ENCODE peak calls at places on chromosomes 2 and 18, in nine cellular contexts. N is HCT116, O is A549, Y is GM12878, Q is fibroblast of lung, X is PC-3, C is IMR-90, M is K562, F is GM23248. G is an unnamed sample.

GRCh38 chr2:233800231-233800630 is 22.1 kb downstream of the MROH2A start:
- DNase-seq in N (no peak), O (no peak), Y (no peak), Q (no peak), X (no peak), C (no peak), M (no peak), F (no peak), G (no peak)

GRCh38 chr2:20634430-20635095 is 16.3 kb downstream of the HS1BP3 start:
- DNase-seq in N (no peak), O (no peak), Y (no peak), Q (peak), X (peak), C (peak), M (peak), F (peak), G (peak)

GRCh38 chr2:159559034-159559433 is 57.3 kb downstream of the BAZ2B start:
- DNase-seq in N (no peak), O (no peak), Y (no peak), Q (no peak), X (no peak), C (no peak), M (peak), F (no peak), G (no peak)

GRCh38 chr2:162118166-162119031 is 33.6 kb downstream of the GCG start:
- DNase-seq in N (no peak), O (no peak), Y (no peak), Q (peak), X (peak), C (peak), M (no peak), F (peak), G (peak)

GRCh38 chr2:152637251-152637650 is 80.0 kb downstream of the PRPF40A start:
- DNase-seq in N (no peak), O (no peak), Y (no peak), Q (no peak), X (no peak), C (no peak), M (no peak), F (no peak), G (no peak)

GRCh38 chr2:166900700-166901099 is 12.4 kb downstream of the XIRP2 start:
- DNase-seq in N (no peak), O (no peak), Y (no peak), Q (peak), X (peak), C (peak), M (no peak), F (peak), G (peak)

GRCh38 chr2:14255135-14255820 is 377.2 kb upstream of the LRATD1 start:
- DNase-seq in N (no peak), O (no peak), Y (no peak), Q (no peak), X (no peak), C (no peak), M (no peak), F (no peak), G (no peak)

GRCh38 chr2:225002656-225003045 is 39.6 kb downstream of the DOCK10 start:
- DNase-seq in N (no peak), O (no peak), Y (peak), Q (no peak), X (peak), C (no peak), M (no peak), F (no peak), G (no peak)

GRCh38 chr2:53235836-53236582 is 531.6 kb upstream of the CHAC2 start:
- DNase-seq in N (no peak), O (no peak), Y (no peak), Q (no peak), X (peak), C (no peak), M (no peak), F (no peak), G (peak)

GRCh38 chr2:224156436-224156835 is 117.3 kb upstream of the SERPINE2 start:
- DNase-seq in N (no peak), O (no peak), Y (no peak), Q (no peak), X (no peak), C (no peak), M (no peak), F (no peak), G (no peak)

GRCh38 chr2:181310967-181311366 is 146.2 kb upstream of the ITGA4 start:
- DNase-seq in N (no peak), O (no peak), Y (no peak), Q (no peak), X (no peak), C (no peak), M (no peak), F (no peak), G (no peak)
- H3K4me2 ChIP-seq in N (no peak), O (no peak), Y (no peak), Q (no peak), X (no peak), C (no peak), M (no peak), F (no peak), G (no peak)

GRCh38 chr2:15584316-15584715 is 7.4 kb upstream of the DDX1 start:
- DNase-seq in N (no peak), O (no peak), Y (no peak), Q (no peak), X (no peak), C (no peak), M (no peak), F (no peak), G (no peak)

GRCh38 chr2:15583831-15584230 is 7.8 kb upstream of the DDX1 start:
- DNase-seq in N (no peak), O (no peak), Y (no peak), Q (no peak), X (no peak), C (no peak), M (no peak), F (peak), G (no peak)

GRCh38 chr2:15582645-15583340 is 8.9 kb upstream of the DDX1 start:
- DNase-seq in N (no peak), O (no peak), Y (no peak), Q (no peak), X (no peak), C (no peak), M (no peak), F (peak), G (no peak)

GRCh38 chr2:15580451-15580850 is 11.2 kb upstream of the DDX1 start:
- DNase-seq in N (no peak), O (no peak), Y (no peak), Q (no peak), X (no peak), C (no peak), M (no peak), F (no peak), G (no peak)

DNA sequence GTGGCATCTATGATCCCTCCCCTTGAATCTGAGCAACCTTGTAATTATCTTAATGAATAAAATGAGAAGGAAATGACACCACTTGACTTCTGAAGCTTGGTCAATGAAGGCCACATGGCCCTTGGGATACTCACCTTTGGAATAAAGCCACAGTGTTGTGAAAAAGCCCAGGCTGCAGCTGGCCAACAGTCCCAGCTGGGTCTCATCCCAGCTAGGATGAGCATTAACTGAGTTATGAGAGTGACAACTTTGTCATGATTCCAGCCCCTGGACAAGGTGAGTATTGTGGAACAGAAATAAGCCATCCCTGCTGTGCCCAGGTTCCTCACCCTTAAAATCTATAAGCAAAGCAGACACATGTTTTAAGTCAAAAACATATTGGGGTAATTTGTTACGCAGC is 9.5 kb upstream of the DDX1 start:
- DNase-seq in N (no peak), O (no peak), Y (no peak), Q (no peak), X (no peak), C (no peak), M (no peak), F (no peak), G (no peak)
- H3K4me2 ChIP-seq in N (no peak), O (no peak), Y (no peak), Q (no peak), X (no peak), C (no peak), M (no peak), F (no peak), G (no peak)

GRCh38 chr2:148557844-148558436 is 86.6 kb upstream of the EPC2 start:
- DNase-seq in N (no peak), O (no peak), Y (no peak), Q (no peak), X (no peak), C (no peak), M (no peak), F (no peak), G (no peak)
- H3K4me2 ChIP-seq in N (no peak), O (no peak), Y (no peak), Q (no peak), X (no peak), C (no peak), M (no peak), F (no peak), G (no peak)

DNA sequence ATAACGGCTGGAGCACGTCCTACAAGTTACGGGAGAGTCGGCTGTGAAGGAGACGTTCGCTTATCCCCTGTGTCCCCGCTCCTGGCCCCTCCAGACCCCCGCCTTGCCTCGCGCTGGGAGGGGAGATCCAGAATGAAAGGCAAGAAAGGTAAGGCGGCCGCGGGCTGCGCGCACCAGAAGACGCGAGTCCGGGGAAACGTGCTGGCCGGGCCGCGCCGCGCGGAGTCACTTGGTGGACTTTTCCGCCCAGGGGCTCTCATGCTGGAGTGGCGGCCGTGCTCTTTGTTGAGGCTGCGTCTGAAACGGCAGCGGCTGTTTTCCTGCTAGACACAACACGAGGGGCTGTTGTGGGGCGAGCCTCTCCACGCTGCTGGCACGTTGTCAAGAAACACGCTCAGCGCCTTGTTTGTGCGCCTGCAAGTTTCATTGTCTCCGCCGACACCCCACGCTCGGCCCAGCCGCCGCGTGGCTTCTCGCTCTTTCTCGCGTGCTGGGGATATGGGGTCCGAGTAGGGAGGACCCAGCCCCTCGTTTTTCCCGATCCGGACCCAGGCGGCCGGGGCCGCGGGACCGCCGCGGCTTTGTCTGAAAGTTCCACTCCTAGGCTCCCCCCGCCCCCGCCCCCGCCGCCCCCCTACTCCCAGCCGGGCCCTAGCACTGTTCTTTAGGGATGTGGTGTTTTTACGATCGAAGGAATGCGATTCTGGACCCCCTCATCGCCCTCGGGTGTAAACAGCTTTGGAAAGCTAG is 561 bp downstream of the TGIF1 start:
- DNase-seq in N (no peak), O (no peak), Y (no peak), Q (peak), X (peak), C (peak), M (peak), F (peak), G (no peak)
- H3K4me2 ChIP-seq in N (peak), O (peak), Y (peak), Q (peak), X (peak), C (peak), M (peak), F (peak), G (peak)

DNA sequence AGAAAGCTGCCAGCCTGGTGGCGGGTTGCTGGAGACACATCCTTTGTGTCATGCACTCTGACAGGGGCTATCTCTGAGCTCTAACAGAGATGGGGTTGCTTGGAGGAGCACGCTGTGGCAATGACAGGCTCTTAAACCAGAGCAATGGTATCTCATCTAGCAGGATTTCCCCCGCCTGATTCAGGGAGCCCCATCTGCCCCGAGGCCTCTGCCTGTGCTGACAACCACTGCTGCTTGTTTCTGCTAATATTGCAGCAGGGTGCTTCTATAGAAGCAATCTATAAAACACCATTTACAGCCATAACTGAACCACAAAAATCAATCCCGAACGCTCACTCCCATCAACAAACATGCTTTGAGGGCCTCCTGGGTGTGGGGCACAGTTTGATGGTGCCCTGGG is 12.8 kb upstream of the DNPEP start:
- DNase-seq in N (no peak), O (no peak), Y (no peak), Q (no peak), X (no peak), C (no peak), M (no peak), F (no peak), G (no peak)
- H3K4me2 ChIP-seq in N (no peak), O (no peak), Y (no peak), Q (no peak), X (no peak), C (no peak), M (no peak), F (no peak), G (no peak)

GRCh38 chr2:205484717-205485116 is 197.6 kb upstream of the NRP2 start:
- DNase-seq in N (no peak), O (no peak), Y (no peak), Q (no peak), X (no peak), C (no peak), M (no peak), F (no peak), G (no peak)
- H3K4me2 ChIP-seq in N (no peak), O (no peak), Y (no peak), Q (no peak), X (no peak), C (no peak), M (no peak), F (no peak), G (no peak)

GRCh38 chr2:188684795-188685194 is 289.4 kb upstream of the COL3A1 start:
- DNase-seq in N (no peak), O (no peak), Y (no peak), Q (no peak), X (no peak), C (no peak), M (no peak), F (no peak), G (no peak)
- H3K4me2 ChIP-seq in N (no peak), O (no peak), Y (no peak), Q (no peak), X (no peak), C (no peak), M (no peak), F (no peak), G (no peak)

GRCh38 chr2:33021542-33022259 is 74.9 kb downstream of the LTBP1 start:
- DNase-seq in N (no peak), O (no peak), Y (no peak), Q (peak), X (no peak), C (peak), M (peak), F (peak), G (no peak)
- H3K4me2 ChIP-seq in N (no peak), O (peak), Y (no peak), Q (peak), X (no peak), C (peak), M (peak), F (peak), G (no peak)

GRCh38 chr2:181810823-181811695 is 80.5 kb upstream of the ITPRID2 start:
- DNase-seq in N (peak), O (peak), Y (no peak), Q (peak), X (peak), C (peak), M (peak), F (peak), G (peak)

GRCh38 chr2:181818036-181818680 is 73.4 kb upstream of the ITPRID2 start:
- DNase-seq in N (no peak), O (no peak), Y (no peak), Q (no peak), X (no peak), C (no peak), M (no peak), F (no peak), G (no peak)

GRCh38 chr2:181812106-181812745 is 79.3 kb upstream of the ITPRID2 start:
- DNase-seq in N (no peak), O (no peak), Y (no peak), Q (no peak), X (peak), C (peak), M (no peak), F (peak), G (peak)

GRCh38 chr2:181818826-181819225 is 72.7 kb upstream of the ITPRID2 start:
- DNase-seq in N (no peak), O (no peak), Y (no peak), Q (no peak), X (no peak), C (no peak), M (no peak), F (no peak), G (no peak)

GRCh38 chr2:181813963-181814565 is 77.5 kb upstream of the ITPRID2 start:
- DNase-seq in N (no peak), O (no peak), Y (no peak), Q (peak), X (no peak), C (peak), M (no peak), F (peak), G (no peak)
- H3K4me2 ChIP-seq in N (peak), O (no peak), Y (no peak), Q (no peak), X (no peak), C (no peak), M (no peak), F (no peak), G (no peak)